ENCODE peak calls at places on chromosomes 6 and 20, in six cellular contexts. L is H1, Q is HepG2, D is GM12891, R is GM12878, G is K562. F is an unnamed sample.

GRCh38 chr6:133092771-133093170 is 148.4 kb upstream of the EYA4 start:
- DNase-seq in Q (no peak), D (no peak), L (no peak), R (no peak), G (no peak), F (no peak)

GRCh38 chr6:1619106-1619665 is 9.5 kb downstream of the FOXC1 start:
- DNase-seq in D (no peak), R (no peak), Q (no peak), G (no peak), L (no peak), F (no peak)

GRCh38 chr20:46826343-46826984 is 68.2 kb upstream of the EYA2 start:
- DNase-seq in G (no peak), R (no peak), L (no peak), Q (no peak), D (no peak), F (no peak)

GRCh38 chr6:33213166-33213988 is 5.1 kb downstream of the RING1 start:
- DNase-seq in D (no peak), G (no peak), L (no peak), R (no peak), Q (no peak), F (peak; percentile 40)

GRCh38 chr20:51495921-51496545 is 46.5 kb downstream of the NFATC2 start:
- DNase-seq in L (no peak), D (no peak), G (no peak), R (no peak), Q (no peak), F (no peak)

GRCh38 chr6:15870354-15871043 is 207.7 kb upstream of the DTNBP1 start:
- DNase-seq in G (no peak), D (no peak), R (no peak), L (no peak), Q (no peak), F (no peak)

GRCh38 chr6:129785081-129785755 is 75.2 kb upstream of the ARHGAP18 start:
- DNase-seq in L (no peak), G (no peak), Q (no peak), R (no peak), D (no peak), F (no peak)

GRCh38 chr6:170147832-170148708 is 142.8 kb downstream of the DLL1 start:
- DNase-seq in D (no peak), L (no peak), G (no peak), Q (no peak), R (no peak), F (no peak)

GRCh38 chr6:68126089-68126749 is 508.9 kb upstream of the ADGRB3 start:
- DNase-seq in Q (no peak), R (peak; percentile 26), L (no peak), D (peak; percentile 5), G (no peak), F (no peak)

GRCh38 chr6:166168616-166169548 is 1.2 kb upstream of the TBXT start:
- DNase-seq in R (no peak), G (no peak), D (no peak), Q (no peak), L (no peak), F (no peak)

GRCh38 chr20:25276533-25277050 is 28.7 kb downstream of the PYGB start:
- DNase-seq in L (no peak), R (no peak), D (no peak), Q (no peak), G (no peak), F (no peak)

GRCh38 chr20:41654884-41655283 is 36.7 kb upstream of the CHD6 start:
- DNase-seq in L (no peak), R (no peak), D (no peak), G (no peak), Q (no peak), F (no peak)

GRCh38 chr6:36633915-36634314 is 39.8 kb downstream of the SRSF3 start:
- DNase-seq in G (no peak), R (no peak), D (no peak), Q (peak; percentile 70), L (no peak), F (no peak)

GRCh38 chr6:155850408-155850841 is 394.8 kb upstream of the NOX3 start:
- DNase-seq in Q (no peak), L (no peak), G (no peak), R (no peak), D (no peak), F (no peak)

GRCh38 chr20:50848341-50848808 is 53.5 kb downstream of the BCAS4 start:
- DNase-seq in D (no peak), Q (no peak), R (no peak), L (no peak), G (no peak), F (no peak)

GRCh38 chr20:4519530-4519929 is 202.2 kb upstream of the PRND start:
- DNase-seq in Q (no peak), L (no peak), D (peak; percentile 18), G (peak; percentile 17), R (no peak), F (peak; percentile 17)

GRCh38 chr6:112851141-112851540 is 504.0 kb downstream of the RFPL4B start:
- DNase-seq in R (no peak), D (no peak), L (no peak), G (no peak), Q (no peak), F (no peak)

GRCh38 chr6:25083784-25084507 is 148.2 kb upstream of the RIPOR2 start:
- DNase-seq in R (no peak), L (no peak), Q (peak; percentile 78), D (no peak), G (no peak), F (no peak)
- TF ChIP-seq TAF1 in R (no peak), L (no peak), Q (no peak), D (no peak), G (no peak), F (no peak)

DNA sequence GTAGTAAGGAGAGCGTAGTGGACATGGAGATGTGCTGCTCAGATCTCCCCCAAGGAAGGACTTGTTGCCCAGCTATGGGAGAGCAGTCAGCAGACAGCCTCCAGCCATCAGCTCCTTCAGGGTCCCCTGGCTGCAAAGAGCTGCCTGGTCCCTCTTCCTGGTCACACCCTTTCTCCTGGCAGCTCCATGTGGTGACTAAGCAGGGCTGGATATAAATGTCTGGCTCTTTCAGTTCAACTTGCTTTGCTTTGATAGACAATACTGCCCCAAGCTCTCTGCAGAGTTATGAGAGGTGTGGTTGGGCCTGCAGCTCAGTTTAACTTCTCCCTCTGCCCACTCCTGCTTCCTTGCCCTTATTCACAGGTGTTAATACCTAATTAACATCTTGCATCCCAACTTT is 64.1 kb upstream of the DDR1 start:
- DNase-seq in L (no peak), Q (peak; percentile 65), R (no peak), D (no peak), G (no peak), F (no peak)
- TF ChIP-seq POLR2AphosphoS5 in L (no peak), Q (no peak), R (no peak), D (no peak), G (no peak), F (no peak)

GRCh38 chr6:82363368-82364086 is at the start of gene TPBG:
- DNase-seq in D (peak; percentile 13), Q (peak; percentile 27), G (peak; percentile 23), R (no peak), L (peak; percentile 82), F (peak; percentile 31)

GRCh38 chr6:82362144-82362543 is 1.5 kb upstream of the TPBG start:
- DNase-seq in L (no peak), G (no peak), Q (no peak), D (no peak), R (no peak), F (no peak)

GRCh38 chr6:82362868-82363267 is 749 bp upstream of the TPBG start:
- DNase-seq in D (no peak), L (no peak), R (no peak), Q (no peak), G (no peak), F (no peak)

GRCh38 chr6:82365011-82365751 is 1.6 kb downstream of the TPBG start:
- DNase-seq in Q (no peak), L (no peak), D (no peak), G (no peak), R (no peak), F (peak; percentile 19)

DNA sequence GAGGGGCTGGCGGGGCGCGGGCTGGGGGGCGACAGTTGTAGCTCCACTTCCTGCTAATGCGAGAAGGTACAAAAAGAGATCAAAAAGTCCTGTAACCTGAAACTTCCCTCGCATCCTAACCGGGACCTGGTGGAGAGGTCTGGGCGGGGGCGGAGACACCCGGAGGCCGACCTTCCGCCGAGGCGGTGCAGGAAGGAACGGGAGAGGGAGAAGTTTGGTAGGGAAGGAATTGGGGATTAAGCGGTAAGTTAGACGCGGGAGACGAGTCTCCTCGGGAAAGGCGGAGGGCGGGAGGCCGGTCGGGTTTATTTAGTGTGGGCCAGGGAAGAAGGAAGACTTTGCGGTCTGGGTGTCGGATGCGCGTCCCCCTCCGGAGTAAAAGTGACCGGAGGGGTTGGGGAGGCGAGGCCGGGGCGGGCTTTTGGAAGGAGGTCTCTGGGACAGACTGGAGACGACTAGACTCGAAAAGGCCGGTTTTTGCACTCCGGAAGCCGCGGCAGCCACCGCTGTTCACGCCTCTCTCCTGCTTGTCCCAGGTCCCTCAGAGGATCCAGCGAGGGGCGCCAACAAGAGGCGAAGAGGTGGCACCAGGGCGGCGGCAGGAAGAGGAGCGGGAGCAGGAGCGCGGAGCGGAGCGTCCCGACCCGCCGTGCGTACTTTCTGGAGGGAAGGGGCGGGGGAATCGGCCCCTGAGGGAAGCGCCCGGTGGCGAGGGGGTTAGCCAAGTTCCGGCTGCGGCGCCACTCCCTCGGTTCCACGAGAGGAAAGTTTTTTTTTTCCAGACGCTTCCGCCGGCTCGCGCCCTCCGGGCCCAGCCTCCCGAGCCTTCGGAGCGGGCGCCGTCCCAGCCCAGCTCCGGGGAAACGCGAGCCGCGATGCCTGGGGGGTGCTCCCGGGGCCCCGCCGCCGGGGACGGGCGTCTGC is 732 bp downstream of the TPBG start:
- DNase-seq in R (no peak), L (no peak), Q (no peak), G (no peak), D (peak; percentile 18), F (peak; percentile 13)
- TF ChIP-seq POLR2A in R (no peak), L (peak; percentile 56), Q (no peak), G (no peak), D (no peak), F (no peak)

GRCh38 chr6:167455371-167455770 is 130.5 kb downstream of the TTLL2 start:
- DNase-seq in R (no peak), Q (no peak), D (no peak), L (no peak), G (no peak), F (no peak)

GRCh38 chr6:167454003-167454402 is 129.1 kb downstream of the TTLL2 start:
- DNase-seq in L (no peak), Q (no peak), D (no peak), G (no peak), R (no peak), F (no peak)

GRCh38 chr6:167453082-167453446 is 128.2 kb downstream of the TTLL2 start:
- DNase-seq in L (no peak), Q (no peak), R (no peak), D (no peak), G (no peak), F (no peak)

GRCh38 chr6:167450631-167451030 is 125.7 kb downstream of the TTLL2 start:
- DNase-seq in L (no peak), G (no peak), R (no peak), Q (no peak), D (no peak), F (no peak)

GRCh38 chr6:167452338-167453081 is 127.6 kb downstream of the TTLL2 start:
- DNase-seq in D (no peak), R (no peak), L (no peak), G (no peak), Q (no peak), F (no peak)
- TF ChIP-seq TAF1 in D (no peak), R (no peak), L (no peak), G (no peak), Q (no peak), F (no peak)

GRCh38 chr6:134630468-134631180 is 312.7 kb upstream of the SGK1 start:
- DNase-seq in D (no peak), G (no peak), L (no peak), R (no peak), Q (no peak), F (no peak)
- TF ChIP-seq POLR2AphosphoS5 in D (no peak), G (no peak), L (no peak), R (no peak), Q (no peak), F (no peak)

F was measured in GM12892.